ENCODE peak calls at places on chromosome 10, in ten cellular contexts. W is skeletal muscle cell; F is stimulated activated CD4-positive, alpha-beta T cell treated with anti-CD3 and anti-CD28 coated beads, Interleukin-4, amount 100 ng/mL, for 24 hours; E is activated CD8-positive, alpha-beta memory T cell treated with anti-CD3 and anti-CD28 coated beads for 48 hours; N is ACHN; D is CD4-positive, CD25-positive, alpha-beta regulatory T cell; Z is AG10803; Y is SHP77; M is dermis microvascular lymphatic vessel endothelial cell; A is NCI-H226. Q is an unnamed sample.

GRCh38 chr10:109823196-109823595 is 100.1 kb downstream of the XPNPEP1 start:
- DNase-seq in F (no peak), Z (no peak), N (no peak), W (no peak), Y (no peak), E (no peak), M (no peak), A (no peak), D (no peak), Q (no peak)

GRCh38 chr10:80537086-80537704 is 507 bp upstream of the SH2D4B start:
- DNase-seq in W (no peak), Y (no peak), A (no peak), F (no peak), Z (no peak), D (no peak), E (no peak), M (no peak), N (no peak), Q (no peak)

GRCh38 chr10:13890617-13891541 is 304.1 kb downstream of the PRPF18 start:
- DNase-seq in N (no peak), E (no peak), Y (no peak), W (peak; percentile 26), D (no peak), A (no peak), M (peak; percentile 43), Z (peak; percentile 47), F (peak; percentile 10), Q (no peak)

GRCh38 chr10:24550680-24551079 is 173.0 kb downstream of the ARHGAP21 start:
- DNase-seq in Z (no peak), D (no peak), E (no peak), M (no peak), Y (no peak), F (no peak), A (no peak), W (no peak), N (no peak), Q (no peak)

GRCh38 chr10:28125701-28126100 is 126.8 kb upstream of the ODAD2 start:
- DNase-seq in A (no peak), Z (peak; percentile 89), W (peak; percentile 48), E (no peak), D (no peak), Y (no peak), F (no peak), N (no peak), M (no peak), Q (no peak)

GRCh38 chr10:77801474-77802238 is 124.9 kb downstream of the DLG5 start:
- DNase-seq in A (no peak), F (peak; percentile 43), W (no peak), Z (peak; percentile 51), Y (no peak), E (peak; percentile 40), M (no peak), N (no peak), D (no peak), Q (no peak)

GRCh38 chr10:90148121-90148855 is 446.9 kb downstream of the KIF20B start:
- DNase-seq in E (no peak), F (no peak), N (peak; percentile 41), D (no peak), A (peak; percentile 83), W (no peak), Y (no peak), M (peak; percentile 8), Z (no peak), Q (peak; percentile 11)

GRCh38 chr10:86798030-86798429 is 41.6 kb downstream of the BMPR1A start:
- DNase-seq in D (no peak), W (no peak), F (no peak), E (no peak), Z (peak; percentile 20), A (no peak), Y (no peak), N (no peak), M (no peak), Q (no peak)

GRCh38 chr10:267705-268104 is 132.4 kb downstream of the ZMYND11 start:
- DNase-seq in Z (no peak), W (no peak), D (no peak), M (no peak), A (no peak), F (no peak), Y (no peak), N (no peak), E (no peak), Q (no peak)

GRCh38 chr10:62019013-62019684 is 117.7 kb downstream of the ARID5B start:
- DNase-seq in N (no peak), D (no peak), E (no peak), W (no peak), A (no peak), F (no peak), Z (peak; percentile 71), M (peak; percentile 37), Y (no peak), Q (no peak)

GRCh38 chr10:110803830-110804338 is 67.8 kb upstream of the PDCD4 start:
- DNase-seq in W (no peak), M (peak; percentile 56), N (peak; percentile 45), A (peak; percentile 3), Z (peak; percentile 54), F (peak; percentile 20), Y (no peak), E (no peak), D (peak; percentile 28), Q (no peak)

GRCh38 chr10:81957976-81958375 is 83.0 kb downstream of the NRG3 start:
- DNase-seq in W (no peak), E (no peak), Y (no peak), Z (no peak), A (no peak), N (no peak), M (peak; percentile 96), D (no peak), F (no peak), Q (no peak)

GRCh38 chr10:121531830-121532178 is 66.4 kb downstream of the FGFR2 start:
- DNase-seq in D (no peak), M (no peak), Y (no peak), F (no peak), W (no peak), A (no peak), N (no peak), Z (no peak), E (no peak), Q (no peak)

GRCh38 chr10:72062341-72062740 is 26.0 kb downstream of the SPOCK2 start:
- DNase-seq in F (no peak), Z (no peak), A (no peak), W (no peak), E (no peak), Y (no peak), M (no peak), D (no peak), N (no peak), Q (no peak)

GRCh38 chr10:3118621-3119020 is 51.3 kb downstream of the PFKP start:
- DNase-seq in M (no peak), E (no peak), D (no peak), F (no peak), N (no peak), Y (no peak), Z (no peak), W (no peak), A (no peak), Q (no peak)

GRCh38 chr10:100746413-100746931 is 1.1 kb downstream of the PAX2 start:
- DNase-seq in N (peak; percentile 31), A (no peak), Y (no peak), F (no peak), D (no peak), M (no peak), W (no peak), Z (no peak), E (no peak), Q (no peak)

GRCh38 chr10:49643296-49644034 is 29.6 kb downstream of the CHAT start:
- DNase-seq in Z (no peak), Y (no peak), E (no peak), W (no peak), A (no peak), M (no peak), D (no peak), N (no peak), F (no peak), Q (no peak)

GRCh38 chr10:18554479-18554878 is 96.9 kb downstream of the NSUN6 start:
- DNase-seq in Z (peak; percentile 14), W (no peak), D (no peak), A (no peak), M (no peak), F (no peak), N (peak; percentile 31), Y (no peak), E (no peak), Q (no peak)

GRCh38 chr10:109191341-109191740 is 732.0 kb downstream of the XPNPEP1 start:
- DNase-seq in Y (no peak), M (no peak), D (no peak), E (no peak), A (no peak), F (no peak), Z (no peak), N (no peak), W (no peak), Q (no peak)

GRCh38 chr10:102114861-102115618 is 5.1 kb downstream of the LDB1 start:
- DNase-seq in D (peak; percentile 72), N (peak; percentile 88), Y (peak; percentile 80), W (no peak), E (peak; percentile 74), Z (peak; percentile 71), M (peak; percentile 79), F (peak; percentile 88), A (peak; percentile 87), Q (peak; percentile 71)

GRCh38 chr10:85621562-85621961 is 745.0 kb downstream of the GRID1 start:
- DNase-seq in Y (no peak), W (no peak), E (no peak), N (no peak), D (no peak), Z (no peak), F (no peak), A (no peak), M (no peak), Q (peak; percentile 63)

GRCh38 chr10:132457328-132458070 is 60.5 kb downstream of the PWWP2B start:
- DNase-seq in F (no peak), M (no peak), Y (peak; percentile 25), E (no peak), D (no peak), A (no peak), Z (no peak), N (no peak), W (no peak), Q (no peak)

Q was measured in LoVo.